ENCODE peak calls at places on chromosomes 13 and 19, in five cellular contexts. L is thoracic aorta, U is tibial artery, C is left ventricle myocardium inferior, T is GM23338. G is an unnamed sample. For H3K27me3, the result is how much of the 10 kb centered on the place peaks cover.

GRCh38 chr13:50080158-50080855 is 65.1 kb downstream of the KCNRG start:
- DNase-seq in U (peak), C (no peak), L (no peak), T (peak), G (no peak)

GRCh38 chr13:77732287-77732686 is 34.8 kb downstream of the SLAIN1 start:
- DNase-seq in T (no peak), L (no peak), U (no peak), C (no peak), G (no peak)

GRCh38 chr19:35095667-35096368 is 19.8 kb upstream of the FXYD3 start:
- DNase-seq in U (no peak), C (no peak), L (no peak), T (no peak), G (peak)

GRCh38 chr19:35006342-35006998 is 6.3 kb downstream of the GRAMD1A start:
- DNase-seq in L (no peak), U (no peak), C (no peak), T (no peak), G (no peak)

GRCh38 chr19:57338798-57339378 is 12.2 kb upstream of the ZNF304 start:
- DNase-seq in U (no peak), L (no peak), C (no peak), T (no peak), G (no peak)

GRCh38 chr13:44695520-44695919 is 119.4 kb upstream of the TSC22D1 start:
- DNase-seq in U (no peak), C (no peak), L (no peak), T (no peak), G (no peak)

GRCh38 chr19:47723573-47723923 is 10.3 kb downstream of the EHD2 start:
- DNase-seq in U (peak), C (peak), T (no peak), L (no peak), G (no peak)

GRCh38 chr13:47499358-47500150 is 501.5 kb downstream of the SUCLA2 start:
- DNase-seq in C (no peak), L (no peak), T (no peak), U (no peak), G (no peak)

GRCh38 chr13:98549006-98549727 is 27.7 kb downstream of the STK24 start:
- DNase-seq in L (no peak), U (peak), T (no peak), C (no peak), G (no peak)

GRCh38 chr13:21458816-21459701 is at the start of gene ZDHHC20:
- DNase-seq in C (peak), U (peak), T (peak), L (peak), G (peak)

GRCh38 chr19:48724796-48725753 is 5.5 kb upstream of the MAMSTR start:
- DNase-seq in C (peak), T (peak), U (no peak), L (no peak), G (peak)

GRCh38 chr13:49584771-49585182 is 581 bp downstream of the RCBTB1 start:
- DNase-seq in C (no peak), L (no peak), U (no peak), T (peak), G (no peak)

GRCh38 chr19:13872695-13873389 is 4.1 kb upstream of the NANOS3 start:
- DNase-seq in T (peak), U (no peak), C (no peak), L (no peak), G (peak)

GRCh38 chr13:52158629-52159158 is 703 bp downstream of the NEK3 start:
- DNase-seq in T (peak), C (peak), U (peak), L (no peak), G (peak)

GRCh38 chr13:101453784-101454201 is 1.3 kb downstream of the ITGBL1 start:
- DNase-seq in T (peak), C (peak), L (no peak), U (peak), G (peak)

GRCh38 chr13:75792526-75793187 is 156.5 kb downstream of the LMO7 start:
- DNase-seq in C (no peak), T (no peak), L (no peak), U (no peak), G (no peak)

GRCh38 chr19:45361608-45362007 is 8.8 kb downstream of the ERCC2 start:
- DNase-seq in T (no peak), L (no peak), U (no peak), C (no peak), G (peak)

GRCh38 chr13:109844396-109844795 is 58.0 kb upstream of the IRS2 start:
- DNase-seq in U (no peak), T (peak), L (no peak), C (no peak), G (no peak)

GRCh38 chr19:33408538-33408937 is 35.0 kb downstream of the CEBPG start:
- DNase-seq in U (no peak), C (no peak), L (no peak), T (no peak), G (no peak)

GRCh38 chr19:43997631-43998290 is 5.0 kb upstream of the ZNF230 start:
- DNase-seq in L (no peak), C (no peak), T (peak), U (no peak), G (no peak)

GRCh38 chr13:100106705-100107104 is 17.8 kb downstream of the PCCA start:
- DNase-seq in T (no peak), U (no peak), L (no peak), C (no peak), G (no peak)
- H3K4me3 ChIP-seq in T (no peak), U (no peak), L (no peak), C (no peak), G (no peak)

DNA sequence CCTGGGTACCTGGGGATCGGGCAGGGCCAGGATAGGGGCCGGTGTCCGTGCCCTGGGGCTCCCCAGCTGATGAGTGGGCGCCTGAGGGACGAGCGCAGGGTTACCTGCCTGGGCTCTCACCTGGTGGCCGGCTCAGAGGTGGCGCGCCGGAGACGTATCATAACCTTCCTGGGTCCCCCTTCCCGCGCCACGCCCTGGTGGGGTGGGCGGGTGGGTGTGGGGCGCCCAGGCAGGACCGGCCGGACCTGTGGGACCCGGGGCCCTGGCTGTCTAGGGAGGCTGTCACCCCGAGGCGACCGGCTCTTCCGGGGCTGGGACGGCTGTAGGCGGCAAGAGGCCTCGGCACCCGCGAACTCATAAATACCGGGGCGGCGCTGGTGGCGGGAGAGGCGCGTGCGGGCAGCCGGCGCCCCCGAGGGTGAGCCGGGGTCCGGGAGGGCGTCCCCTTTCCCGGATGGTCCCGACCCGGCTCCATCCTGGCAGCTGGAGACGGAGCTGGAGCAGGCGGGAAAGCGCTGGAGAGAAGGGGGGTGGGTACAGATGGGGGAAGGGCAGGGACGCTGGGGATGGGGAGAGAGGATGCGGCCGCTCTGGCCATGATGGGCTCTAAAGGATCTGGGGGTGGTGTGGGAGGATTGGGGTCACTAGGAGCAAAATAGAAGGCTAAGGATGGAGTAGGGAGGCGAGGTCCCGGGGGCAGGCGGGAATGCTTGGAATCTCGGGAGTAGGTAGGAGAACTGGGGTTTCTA is at the start of gene ACP7:
- DNase-seq in L (no peak), C (no peak), U (no peak), T (peak), G (peak)
- H3K27me3 ChIP-seq in L (under half), C (half or more), U (half or more), T (under half), G (under half)

GRCh38 chr19:2607712-2608601 is 94.5 kb downstream of the GNG7 start:
- DNase-seq in C (no peak), T (no peak), U (no peak), L (no peak), G (peak)

GRCh38 chr19:2604747-2605329 is 97.7 kb downstream of the GNG7 start:
- DNase-seq in U (no peak), C (no peak), L (no peak), T (no peak), G (no peak)

GRCh38 chr19:2603320-2603719 is 99.2 kb downstream of the GNG7 start:
- DNase-seq in C (peak), T (peak), U (peak), L (no peak), G (peak)

GRCh38 chr19:2600914-2601870 is 101.3 kb downstream of the GNG7 start:
- DNase-seq in U (peak), T (no peak), L (no peak), C (no peak), G (peak)

GRCh38 chr19:2602391-2603181 is 99.9 kb downstream of the GNG7 start:
- DNase-seq in T (peak), U (peak), C (peak), L (peak), G (peak)
- H3K4me3 ChIP-seq in T (peak), U (peak), C (peak), L (peak), G (peak)

DNA sequence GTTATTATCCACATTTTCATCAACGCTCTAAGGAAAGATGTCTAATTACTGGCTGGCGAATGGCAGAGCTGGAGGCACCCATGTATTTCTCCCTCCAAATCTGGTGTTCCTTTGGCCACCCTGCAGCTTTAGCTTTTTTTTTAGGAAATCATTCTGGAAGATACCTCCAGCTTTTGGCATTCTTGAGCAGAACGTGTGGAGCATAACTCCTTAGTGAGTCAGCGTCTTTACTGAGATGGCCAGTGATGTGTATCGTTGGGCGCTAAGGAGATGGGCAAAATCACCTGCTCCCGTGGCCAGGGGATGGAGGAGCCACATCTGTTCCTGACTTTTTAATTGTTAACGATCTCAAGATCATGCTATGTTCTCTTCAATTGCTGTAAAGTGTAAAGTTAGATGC is 24.5 kb upstream of the C1QTNF9 start:
- DNase-seq in T (no peak), L (no peak), C (no peak), U (no peak), G (no peak)
- H3K27me3 ChIP-seq in T (under half), L (under half), C (under half), U (under half), G (under half)

DNA sequence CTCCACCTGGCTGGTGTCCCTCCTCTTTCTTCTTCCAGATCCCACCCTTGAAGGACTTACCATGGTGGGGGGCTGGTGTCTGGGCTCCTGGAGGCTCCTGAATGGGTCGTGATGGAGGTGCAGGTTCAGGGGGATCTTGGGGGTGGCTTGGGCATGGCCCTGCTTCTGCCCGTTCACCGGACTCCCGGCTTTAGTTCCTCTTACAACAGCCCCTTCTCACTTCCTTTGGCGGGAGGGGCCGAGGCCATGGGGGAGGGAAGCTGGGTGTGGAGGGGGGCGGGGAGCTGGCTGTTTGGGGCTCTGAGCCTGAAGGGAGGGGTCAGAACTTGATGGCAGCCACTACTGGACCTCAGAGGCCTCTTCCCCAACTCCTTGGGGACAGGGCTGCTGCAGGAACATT is at the start of gene MYO1F:
- DNase-seq in T (no peak), L (no peak), U (peak), C (peak), G (peak)
- H3K4me3 ChIP-seq in T (peak), L (peak), U (peak), C (peak), G (no peak)

GRCh38 chr13:112060899-112061366 is 6.0 kb upstream of the SOX1 start:
- DNase-seq in C (no peak), L (no peak), T (peak), U (no peak), G (peak)
- H3K27me3 ChIP-seq in C (half or more), L (under half), T (half or more), U (half or more), G (half or more)

DNA sequence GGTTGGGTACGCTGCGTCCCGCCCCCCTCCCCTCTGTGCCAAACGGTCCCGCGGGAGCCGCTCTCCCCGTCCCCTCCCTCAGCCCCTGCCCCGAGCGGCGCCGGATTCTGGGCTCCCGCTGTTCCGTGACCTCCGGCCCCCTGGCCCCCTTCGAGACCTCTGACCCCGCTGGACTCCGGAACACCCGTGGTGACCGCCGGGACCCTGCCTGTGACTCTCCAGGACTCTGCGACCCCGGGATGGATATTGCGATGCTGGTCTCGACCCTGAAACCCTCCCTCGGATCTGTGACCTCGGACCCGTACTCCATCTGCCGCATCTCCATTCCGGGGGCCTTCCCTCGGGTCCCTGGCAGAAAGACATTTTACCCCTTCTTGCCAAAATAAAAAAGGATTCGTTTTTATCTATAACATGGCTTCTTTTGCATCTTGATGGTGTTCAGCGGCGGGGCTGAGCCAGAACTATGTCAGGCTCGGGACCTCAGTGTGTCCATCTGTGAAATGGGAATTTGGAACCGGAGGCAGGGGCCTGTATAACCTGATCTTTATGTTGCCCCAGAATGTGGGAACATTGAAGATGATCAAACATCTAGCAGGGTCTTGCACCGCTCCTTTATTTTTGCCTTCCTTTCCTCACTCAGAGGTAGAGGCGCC is 654 bp upstream of the MEGF8 start:
- DNase-seq in U (no peak), T (no peak), C (no peak), L (no peak), G (no peak)
- H3K4me3 ChIP-seq in U (peak), T (peak), C (peak), L (peak), G (peak)

GRCh38 chr13:35472308-35473008 is 4.0 kb downstream of the MAB21L1 start:
- DNase-seq in T (peak), C (no peak), L (no peak), U (no peak), G (peak)
- H3K27me3 ChIP-seq in T (half or more), C (under half), L (under half), U (under half), G (half or more)